ENCODE peak calls at places on chromosomes 16 and 17, in eight cellular contexts. V, R, G, S, K, T, D and M are unnamed samples.

GRCh38 chr16:1291576-1291974 is 17.9 kb upstream of the UBE2I start:
- DNase-seq in V (no peak), R (no peak), G (no peak), S (no peak), K (no peak), T (no peak), D (no peak), M (no peak)

GRCh38 chr16:70665113-70665694 is 18.8 kb downstream of the IL34 start:
- DNase-seq in V (no peak), R (no peak), G (no peak), S (no peak), K (no peak), T (no peak), D (no peak), M (no peak)

GRCh38 chr16:88444826-88445582 is 8.1 kb upstream of the ZFPM1 start:
- DNase-seq in V (no peak), R (no peak), G (no peak), S (no peak), K (no peak), T (no peak), D (no peak), M (no peak)

GRCh38 chr16:53504161-53504663 is 1.2 kb upstream of the AKTIP start:
- DNase-seq in V (peak), R (peak), G (peak), S (peak), K (peak), T (no peak), D (no peak), M (no peak)

GRCh38 chr17:81365601-81366585 is 29.4 kb upstream of the BAHCC1 start:
- DNase-seq in V (no peak), R (peak), G (no peak), S (no peak), K (peak), T (peak), D (peak), M (no peak)

GRCh38 chr16:73299349-73299748 is 251.4 kb upstream of the ZFHX3 start:
- DNase-seq in V (no peak), R (no peak), G (no peak), S (no peak), K (no peak), T (no peak), D (no peak), M (no peak)

GRCh38 chr16:69709456-69710084 is 16.8 kb downstream of the NQO1 start:
- DNase-seq in V (peak), R (peak), G (peak), S (peak), K (no peak), T (peak), D (no peak), M (no peak)

GRCh38 chr16:48393843-48394703 is 8.9 kb upstream of the SIAH1 start:
- DNase-seq in V (peak), R (peak), G (no peak), S (no peak), K (no peak), T (no peak), D (no peak), M (peak)

GRCh38 chr17:63099420-63099819 is 133.4 kb downstream of the TANC2 start:
- DNase-seq in V (no peak), R (no peak), G (no peak), S (no peak), K (no peak), T (no peak), D (no peak), M (no peak)

GRCh38 chr17:1868090-1868489 is 38.3 kb downstream of the RPA1 start:
- DNase-seq in V (no peak), R (no peak), G (no peak), S (no peak), K (no peak), T (no peak), D (no peak), M (no peak)
- H3K27ac ChIP-seq in V (no peak), R (no peak), G (no peak), S (no peak), K (no peak), T (no peak), D (no peak), M (no peak)

GRCh38 chr17:49762148-49762941 is 1.6 kb downstream of the FAM117A start:
- DNase-seq in V (peak), R (peak), G (no peak), S (no peak), K (no peak), T (peak), D (peak), M (no peak)
- H3K27ac ChIP-seq in V (no peak), R (no peak), G (no peak), S (peak), K (no peak), T (no peak), D (peak), M (no peak)

GRCh38 chr17:45129426-45129939 is 2.8 kb downstream of the PLCD3 start:
- DNase-seq in V (peak), R (no peak), G (peak), S (no peak), K (no peak), T (no peak), D (no peak), M (no peak)

GRCh38 chr17:45128989-45129388 is 3.3 kb downstream of the PLCD3 start:
- DNase-seq in V (no peak), R (no peak), G (no peak), S (no peak), K (no peak), T (no peak), D (no peak), M (no peak)

GRCh38 chr17:45130640-45131293 is 1.5 kb downstream of the PLCD3 start:
- DNase-seq in V (no peak), R (no peak), G (no peak), S (no peak), K (no peak), T (no peak), D (no peak), M (no peak)

GRCh38 chr17:45131294-45131615 is 1.1 kb downstream of the PLCD3 start:
- DNase-seq in V (no peak), R (no peak), G (no peak), S (no peak), K (no peak), T (no peak), D (no peak), M (no peak)

GRCh38 chr17:45129940-45130639 is 2.2 kb downstream of the PLCD3 start:
- DNase-seq in V (peak), R (peak), G (peak), S (no peak), K (peak), T (peak), D (no peak), M (no peak)
- H3K27ac ChIP-seq in V (no peak), R (no peak), G (no peak), S (no peak), K (peak), T (peak), D (peak), M (no peak)

GRCh38 chr17:73091770-73092517 is 544 bp downstream of the SLC39A11 start:
- DNase-seq in V (peak), R (peak), G (peak), S (no peak), K (peak), T (peak), D (peak), M (no peak)

GRCh38 chr17:73090396-73091202 is 1.9 kb downstream of the SLC39A11 start:
- DNase-seq in V (no peak), R (no peak), G (no peak), S (no peak), K (no peak), T (no peak), D (no peak), M (peak)

GRCh38 chr17:73093286-73093685 is 798 bp upstream of the SLC39A11 start:
- DNase-seq in V (no peak), R (no peak), G (no peak), S (no peak), K (no peak), T (no peak), D (no peak), M (no peak)

GRCh38 chr17:73091410-73091769 is 1.1 kb downstream of the SLC39A11 start:
- DNase-seq in V (peak), R (no peak), G (no peak), S (no peak), K (no peak), T (no peak), D (no peak), M (no peak)

DNA sequence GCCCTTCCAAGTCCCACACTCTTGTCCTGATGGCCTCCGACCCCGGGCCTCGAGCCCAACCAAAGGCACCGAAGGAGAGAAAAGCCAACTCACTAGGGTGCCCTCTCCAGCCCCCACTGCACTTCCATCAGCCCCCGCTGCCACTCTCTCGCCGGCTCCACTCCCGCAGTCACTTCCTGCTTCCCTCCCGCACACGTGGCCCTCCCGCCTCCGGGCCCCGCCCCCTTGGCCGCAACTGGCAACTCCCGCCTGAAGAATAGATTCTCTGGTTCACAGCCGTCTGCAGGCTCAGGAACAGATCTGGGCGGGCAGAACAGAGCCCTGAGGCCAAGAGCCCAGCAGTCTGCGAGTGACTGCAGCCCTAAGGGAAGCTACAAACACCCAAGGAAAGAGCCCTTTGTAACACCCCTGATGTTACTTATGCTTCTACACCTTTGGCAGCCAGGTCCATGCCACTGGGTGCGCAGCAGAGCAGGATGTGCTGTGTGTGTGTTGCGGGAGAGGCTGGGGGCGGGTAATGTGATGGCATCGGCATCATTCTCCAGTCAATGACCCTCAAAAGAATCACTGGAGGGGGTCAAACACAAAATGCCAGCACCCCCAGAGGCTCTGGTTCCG is at the start of gene SLC39A11:
- DNase-seq in V (peak), R (peak), G (peak), S (peak), K (peak), T (peak), D (peak), M (peak)
- H3K27ac ChIP-seq in V (no peak), R (peak), G (no peak), S (peak), K (peak), T (no peak), D (peak), M (peak)

GRCh38 chr17:73284339-73284738 is 22.7 kb upstream of the CPSF4L start:
- DNase-seq in V (no peak), R (no peak), G (no peak), S (no peak), K (no peak), T (no peak), D (no peak), M (no peak)
- H3K27ac ChIP-seq in V (no peak), R (no peak), G (peak), S (no peak), K (no peak), T (no peak), D (no peak), M (no peak)

GRCh38 chr17:28471127-28471453 is 2.4 kb upstream of the SLC13A2 start:
- DNase-seq in V (peak), R (no peak), G (no peak), S (no peak), K (no peak), T (no peak), D (no peak), M (no peak)
- H3K27ac ChIP-seq in V (no peak), R (no peak), G (peak), S (no peak), K (no peak), T (no peak), D (peak), M (no peak)

GRCh38 chr17:57552114-57552601 is 192.9 kb downstream of the CCDC182 start:
- DNase-seq in V (peak), R (no peak), G (peak), S (no peak), K (no peak), T (no peak), D (no peak), M (no peak)

GRCh38 chr17:57555636-57556175 is 189.4 kb downstream of the CCDC182 start:
- DNase-seq in V (no peak), R (no peak), G (no peak), S (no peak), K (no peak), T (peak), D (no peak), M (no peak)

GRCh38 chr17:57554826-57555635 is 190.1 kb downstream of the CCDC182 start:
- DNase-seq in V (no peak), R (no peak), G (no peak), S (no peak), K (no peak), T (no peak), D (no peak), M (no peak)

GRCh38 chr17:57553525-57553924 is 191.6 kb downstream of the CCDC182 start:
- DNase-seq in V (no peak), R (peak), G (no peak), S (no peak), K (no peak), T (no peak), D (no peak), M (no peak)

DNA sequence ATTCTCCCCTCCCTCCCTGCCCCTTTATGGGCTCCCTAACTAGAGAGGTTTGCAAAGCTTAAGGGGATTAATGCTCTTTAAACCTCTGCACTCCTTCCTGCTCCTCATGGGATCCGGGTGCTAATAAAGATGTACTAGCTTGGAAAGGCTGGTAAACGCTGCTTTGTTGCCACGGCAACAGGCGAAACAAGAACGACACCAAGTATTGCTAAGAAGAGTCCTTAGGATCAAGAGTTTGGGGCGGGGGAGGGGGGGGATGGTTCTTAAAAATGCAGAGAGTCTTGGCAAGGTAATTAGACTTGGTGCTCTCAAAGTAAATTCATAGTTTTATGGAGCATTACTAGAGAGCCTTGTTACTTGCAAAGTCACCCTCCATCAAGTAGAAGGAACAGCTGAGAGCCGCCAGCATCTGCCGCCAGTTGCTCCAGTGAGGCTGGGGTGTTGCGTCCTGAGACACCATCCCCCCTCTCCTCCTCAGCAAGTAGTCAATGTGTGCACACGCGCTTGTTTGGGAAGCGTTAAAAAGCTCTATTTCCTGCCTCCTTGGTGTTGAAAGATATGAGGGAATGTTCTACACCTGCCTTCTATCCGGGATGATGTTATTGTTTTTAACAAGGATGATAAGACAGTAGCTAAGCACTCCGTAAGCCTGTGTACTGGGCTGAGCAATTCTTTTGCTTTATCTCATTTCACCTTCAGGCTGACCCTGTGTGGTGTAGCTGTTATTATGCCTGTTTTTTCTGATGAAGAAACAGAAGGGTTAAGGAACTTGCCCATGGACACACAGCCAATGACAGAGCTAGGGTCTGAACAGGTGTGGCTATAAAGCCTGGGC is 190.9 kb downstream of the CCDC182 start:
- DNase-seq in V (no peak), R (peak), G (peak), S (no peak), K (no peak), T (no peak), D (no peak), M (no peak)
- H3K27ac ChIP-seq in V (no peak), R (no peak), G (no peak), S (no peak), K (no peak), T (no peak), D (no peak), M (no peak)

GRCh38 chr17:15289285-15290185 is 24.4 kb upstream of the PMP22 start:
- DNase-seq in V (peak), R (peak), G (no peak), S (no peak), K (no peak), T (peak), D (no peak), M (no peak)

GRCh38 chr17:15288859-15289258 is 23.7 kb upstream of the PMP22 start:
- DNase-seq in V (no peak), R (no peak), G (no peak), S (no peak), K (no peak), T (no peak), D (no peak), M (no peak)

GRCh38 chr17:15290186-15290536 is 25.0 kb upstream of the PMP22 start:
- DNase-seq in V (no peak), R (no peak), G (no peak), S (no peak), K (no peak), T (no peak), D (no peak), M (no peak)

GRCh38 chr17:15291674-15292361 is 26.7 kb upstream of the PMP22 start:
- DNase-seq in V (no peak), R (peak), G (peak), S (no peak), K (peak), T (peak), D (no peak), M (no peak)

DNA sequence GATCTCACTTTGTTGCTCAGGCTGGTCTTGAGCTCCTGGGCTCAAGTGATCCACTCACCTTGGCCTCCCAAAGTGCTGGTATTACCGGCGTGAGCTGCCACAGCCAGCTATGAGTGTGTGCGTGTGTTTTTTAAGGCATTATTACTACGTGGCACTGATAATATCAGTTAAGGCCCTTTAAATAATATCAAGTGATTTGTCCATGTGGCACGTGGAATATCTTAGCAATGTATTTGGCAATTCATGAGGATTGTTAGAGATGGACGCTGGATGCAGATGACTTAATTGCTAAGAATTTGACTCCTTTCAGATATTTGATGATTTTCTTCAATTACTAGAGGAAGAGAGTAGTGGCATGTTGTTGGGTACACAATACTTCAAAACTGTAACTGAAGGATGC is 25.5 kb upstream of the PMP22 start:
- DNase-seq in V (peak), R (no peak), G (no peak), S (no peak), K (no peak), T (no peak), D (no peak), M (no peak)
- H3K27ac ChIP-seq in V (peak), R (no peak), G (no peak), S (no peak), K (no peak), T (peak), D (no peak), M (no peak)